ENCODE peak calls at places on chromosomes 12 and 14, in ten cellular contexts. M, P, D, O, B, U, N, A, S and L are unnamed samples.
A peak's percentile ranks its signal among the peaks of the same experiment; 100 is the strongest.

GRCh38 chr14:93045965-93046695 is 69.6 kb downstream of the ITPK1 start:
- DNase-seq in U (no peak), A (no peak), O (no peak), D (no peak), P (peak; percentile 85), S (peak; percentile 42), M (no peak), B (no peak), N (no peak), L (no peak)

GRCh38 chr14:94172545-94172944 is 1.6 kb upstream of the PPP4R4 start:
- DNase-seq in O (no peak), U (no peak), S (no peak), P (no peak), N (no peak), B (no peak), M (no peak), A (no peak), D (no peak), L (no peak)

GRCh38 chr12:214005-214736 is at the start of gene SLC6A12:
- DNase-seq in O (no peak), U (no peak), A (no peak), P (no peak), D (no peak), N (no peak), M (no peak), B (no peak), S (no peak), L (no peak)

GRCh38 chr12:13961983-13962382 is 19.4 kb downstream of the GRIN2B start:
- DNase-seq in D (no peak), N (no peak), P (no peak), B (no peak), U (no peak), S (no peak), A (no peak), M (no peak), O (no peak), L (no peak)

GRCh38 chr12:103799504-103800251 is 41.4 kb downstream of the NT5DC3 start:
- DNase-seq in O (no peak), N (peak; percentile 58), P (peak; percentile 85), A (no peak), D (no peak), S (peak; percentile 86), M (no peak), U (no peak), B (no peak), L (no peak)

GRCh38 chr14:24721772-24722171 is 87.8 kb upstream of the GZMB start:
- DNase-seq in P (no peak), N (no peak), S (no peak), A (no peak), O (no peak), U (no peak), B (no peak), M (no peak), D (no peak), L (no peak)

GRCh38 chr12:14769837-14770494 is 33.3 kb downstream of the WBP11 start:
- DNase-seq in P (peak; percentile 72), B (peak; percentile 93), A (peak; percentile 77), U (peak; percentile 86), S (peak; percentile 71), N (peak; percentile 94), O (no peak), M (no peak), D (no peak), L (peak; percentile 51)

GRCh38 chr12:14846878-14847580 is 3.7 kb upstream of the ART4 start:
- DNase-seq in O (no peak), M (no peak), N (no peak), P (no peak), S (no peak), D (no peak), U (no peak), A (no peak), B (no peak), L (no peak)

GRCh38 chr14:36301159-36301558 is 19.3 kb downstream of the MBIP start:
- DNase-seq in N (no peak), O (no peak), P (peak; percentile 10), A (no peak), B (no peak), U (no peak), S (peak; percentile 6), D (no peak), M (no peak), L (no peak)

GRCh38 chr12:115752913-115753726 is 524.4 kb downstream of the MED13L start:
- DNase-seq in O (peak; percentile 84), P (peak; percentile 74), U (no peak), M (peak; percentile 27), D (no peak), N (peak; percentile 59), A (no peak), B (no peak), S (peak; percentile 86), L (no peak)

GRCh38 chr14:85187521-85187920 is 342.4 kb upstream of the FLRT2 start:
- DNase-seq in U (no peak), D (no peak), P (no peak), O (no peak), N (no peak), B (no peak), A (no peak), S (no peak), M (no peak), L (no peak)

GRCh38 chr12:26798013-26798412 is 35.0 kb downstream of the ITPR2 start:
- DNase-seq in B (no peak), N (no peak), U (no peak), S (peak; percentile 45), D (no peak), M (no peak), P (peak; percentile 50), A (no peak), O (no peak), L (no peak)

GRCh38 chr12:130367523-130367922 is 29.8 kb downstream of the PIWIL1 start:
- DNase-seq in S (no peak), A (no peak), B (no peak), U (no peak), M (no peak), P (no peak), D (no peak), O (no peak), N (no peak), L (no peak)

GRCh38 chr14:46054526-46054925 is 597.1 kb downstream of the RPL10L start:
- DNase-seq in S (peak; percentile 11), A (no peak), B (no peak), D (no peak), U (no peak), P (peak; percentile 85), O (no peak), N (no peak), M (no peak), L (no peak)

GRCh38 chr14:82009076-82009475 is 475.4 kb upstream of the SEL1L start:
- DNase-seq in M (no peak), B (no peak), S (no peak), A (no peak), P (no peak), D (no peak), N (no peak), U (no peak), O (no peak), L (no peak)
- TF ChIP-seq CTCF in M (peak; percentile 22), B (peak; percentile 53), S (no peak), A (no peak), P (no peak), D (no peak), N (no peak), U (no peak), O (peak; percentile 49), L (peak; percentile 53)

DNA sequence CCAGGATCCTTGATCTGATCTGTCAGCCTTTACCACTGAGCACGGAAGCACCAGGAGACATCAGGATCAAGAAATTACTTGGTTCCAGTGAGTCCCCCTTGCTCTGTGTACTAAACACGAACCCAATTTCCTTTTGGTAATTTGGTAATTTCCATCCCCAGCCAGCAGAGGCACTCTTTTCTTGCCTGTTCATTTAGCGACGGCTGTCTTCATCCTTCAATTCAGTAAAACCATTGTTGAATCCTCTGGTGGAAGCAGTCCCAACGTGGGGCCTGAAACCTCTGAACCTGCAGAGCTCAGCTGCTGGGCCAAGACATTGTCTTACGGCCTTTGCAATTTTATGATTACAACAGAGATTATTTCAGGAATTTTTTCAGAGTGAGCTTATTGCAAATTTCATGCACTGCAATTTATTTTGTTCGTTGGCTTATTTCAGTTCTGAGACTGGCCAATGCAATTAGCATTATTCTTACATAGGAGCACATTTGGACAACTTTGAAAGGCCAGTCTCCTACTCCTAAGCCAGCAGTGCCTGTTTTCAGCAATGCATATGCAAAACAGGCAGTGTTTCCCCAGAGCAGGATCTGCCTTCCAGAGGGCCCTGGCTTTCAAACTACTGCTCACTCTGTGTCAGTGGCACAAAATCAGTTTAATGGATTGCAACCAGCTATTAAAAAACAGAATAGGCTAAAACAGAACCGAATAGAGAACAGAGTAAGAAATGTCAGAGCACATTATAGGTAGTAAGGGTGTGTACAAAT is 372.9 kb upstream of the TMEM132C start:
- DNase-seq in S (no peak), O (no peak), P (no peak), B (no peak), U (no peak), N (no peak), M (no peak), A (no peak), D (no peak), L (no peak)
- TF ChIP-seq CTCF in S (no peak), O (peak; percentile 20), P (peak; percentile 49), B (peak; percentile 50), U (no peak), N (peak; percentile 49), M (peak; percentile 63), A (no peak), D (no peak), L (peak; percentile 35)

DNA sequence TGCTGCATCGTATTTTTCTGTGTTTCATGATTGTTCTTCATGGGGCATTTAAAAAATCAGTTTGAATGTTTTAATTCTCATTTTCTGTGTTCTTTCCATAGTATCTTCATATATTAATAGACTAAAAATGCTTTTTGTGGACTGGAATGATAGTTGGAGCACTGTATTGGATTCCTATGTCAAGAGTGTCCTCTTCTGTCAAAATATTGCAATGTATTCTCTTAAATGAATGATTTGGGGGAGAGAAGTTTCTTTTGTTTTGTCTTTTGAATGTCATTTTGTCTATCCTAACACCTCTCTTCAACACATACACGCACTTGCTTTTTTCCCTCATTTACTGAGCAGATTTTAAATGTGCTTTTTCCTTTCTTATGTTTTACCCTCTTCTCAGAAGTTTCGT is 4.7 kb upstream of the EIF2S3B start:
- DNase-seq in A (no peak), S (peak; percentile 30), U (no peak), B (no peak), N (no peak), M (peak; percentile 15), O (peak; percentile 4), P (peak; percentile 39), D (no peak), L (no peak)
- TF ChIP-seq CTCF in A (no peak), S (peak; percentile 33), U (no peak), B (no peak), N (peak; percentile 28), M (peak; percentile 50), O (peak; percentile 40), P (peak; percentile 27), D (no peak), L (no peak)

DNA sequence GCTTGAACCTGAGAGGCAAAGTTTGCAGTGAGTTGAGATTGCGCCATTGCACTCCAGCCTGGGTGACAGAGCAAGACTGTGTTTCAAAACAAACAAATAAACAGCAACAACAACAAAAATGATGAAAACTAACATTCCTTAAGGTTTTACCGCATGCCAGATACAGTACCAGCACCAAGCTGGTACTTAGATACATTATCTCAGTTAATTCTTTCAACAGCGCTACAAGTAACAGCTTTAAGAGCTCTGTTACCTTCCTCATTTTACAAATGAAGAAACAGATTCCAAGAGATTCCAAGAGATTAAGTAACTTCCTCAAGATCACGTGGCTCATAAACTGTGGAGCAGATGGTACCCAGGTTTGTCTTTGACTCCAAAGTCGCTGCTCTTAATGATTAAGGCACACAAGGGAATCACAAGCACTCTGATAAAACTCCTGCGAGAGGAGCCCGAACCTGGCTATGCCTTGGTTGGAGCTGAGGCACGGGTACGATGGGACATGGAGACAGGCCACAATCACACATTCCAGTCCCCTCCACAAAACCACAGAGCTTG is 17.8 kb upstream of the PLEK2 start:
- DNase-seq in B (no peak), O (no peak), M (no peak), N (no peak), S (no peak), D (no peak), A (no peak), U (no peak), P (no peak), L (no peak)
- TF ChIP-seq CTCF in B (no peak), O (no peak), M (no peak), N (no peak), S (no peak), D (no peak), A (no peak), U (no peak), P (no peak), L (no peak)